ENCODE peak calls at places on chromosome 4, in ten cellular contexts. One of them, this sample, is unnamed.

GRCh38 chr4:147828361-147828760 is 96.5 kb downstream of the ARHGAP10 start:
- DNase-seq in stimulated activated CD8-positive, alpha-beta memory T cell treated with anti-CD3 and anti-CD28 coated beads, Interleukin-7, amount 100 ng/mL, for 1 hour: no peak
- DNase-seq in pons: no peak
- DNase-seq in nucleus accumbens: no peak
- DNase-seq in left ventricle myocardium inferior: no peak
- DNase-seq in ACHN: no peak
- DNase-seq in kidney: no peak
- DNase-seq in activated CD4-positive, CD25-positive, alpha-beta regulatory T cell: no peak
- DNase-seq in stimulated activated naive CD8-positive, alpha-beta T cell treated with anti-CD3 and anti-CD28 coated beads, Interleukin-15, Interleukin-2, amounts not matched to agents 100 U/mL and 50 U/mL, for 24 hours: no peak
- DNase-seq in stromal cell of bone marrow: no peak
- DNase-seq in this sample: no peak

GRCh38 chr4:3663791-3664190 is 102.4 kb upstream of the ADRA2C start:
- DNase-seq in stimulated activated CD8-positive, alpha-beta memory T cell treated with anti-CD3 and anti-CD28 coated beads, Interleukin-7, amount 100 ng/mL, for 1 hour: no peak
- DNase-seq in pons: no peak
- DNase-seq in nucleus accumbens: no peak
- DNase-seq in left ventricle myocardium inferior: no peak
- DNase-seq in ACHN: no peak
- DNase-seq in kidney: no peak
- DNase-seq in activated CD4-positive, CD25-positive, alpha-beta regulatory T cell: no peak
- DNase-seq in stimulated activated naive CD8-positive, alpha-beta T cell treated with anti-CD3 and anti-CD28 coated beads, Interleukin-15, Interleukin-2, amounts not matched to agents 100 U/mL and 50 U/mL, for 24 hours: no peak
- DNase-seq in stromal cell of bone marrow: no peak
- DNase-seq in this sample: no peak

GRCh38 chr4:153488006-153488718 is 22.0 kb downstream of the TMEM131L start:
- DNase-seq in stimulated activated CD8-positive, alpha-beta memory T cell treated with anti-CD3 and anti-CD28 coated beads, Interleukin-7, amount 100 ng/mL, for 1 hour: no peak
- DNase-seq in pons: no peak
- DNase-seq in nucleus accumbens: no peak
- DNase-seq in left ventricle myocardium inferior: no peak
- DNase-seq in ACHN: no peak
- DNase-seq in kidney: peak
- DNase-seq in activated CD4-positive, CD25-positive, alpha-beta regulatory T cell: peak
- DNase-seq in stimulated activated naive CD8-positive, alpha-beta T cell treated with anti-CD3 and anti-CD28 coated beads, Interleukin-15, Interleukin-2, amounts not matched to agents 100 U/mL and 50 U/mL, for 24 hours: peak
- DNase-seq in stromal cell of bone marrow: no peak
- DNase-seq in this sample: no peak

GRCh38 chr4:56424697-56425514 is 10.5 kb downstream of the PPAT start:
- DNase-seq in stimulated activated CD8-positive, alpha-beta memory T cell treated with anti-CD3 and anti-CD28 coated beads, Interleukin-7, amount 100 ng/mL, for 1 hour: no peak
- DNase-seq in pons: peak
- DNase-seq in nucleus accumbens: peak
- DNase-seq in left ventricle myocardium inferior: no peak
- DNase-seq in ACHN: no peak
- DNase-seq in kidney: no peak
- DNase-seq in activated CD4-positive, CD25-positive, alpha-beta regulatory T cell: peak
- DNase-seq in stimulated activated naive CD8-positive, alpha-beta T cell treated with anti-CD3 and anti-CD28 coated beads, Interleukin-15, Interleukin-2, amounts not matched to agents 100 U/mL and 50 U/mL, for 24 hours: peak
- DNase-seq in stromal cell of bone marrow: no peak
- DNase-seq in this sample: no peak

GRCh38 chr4:16779028-16779675 is 119.3 kb downstream of the LDB2 start:
- DNase-seq in stimulated activated CD8-positive, alpha-beta memory T cell treated with anti-CD3 and anti-CD28 coated beads, Interleukin-7, amount 100 ng/mL, for 1 hour: no peak
- DNase-seq in pons: no peak
- DNase-seq in nucleus accumbens: no peak
- DNase-seq in left ventricle myocardium inferior: no peak
- DNase-seq in ACHN: no peak
- DNase-seq in kidney: no peak
- DNase-seq in activated CD4-positive, CD25-positive, alpha-beta regulatory T cell: no peak
- DNase-seq in stimulated activated naive CD8-positive, alpha-beta T cell treated with anti-CD3 and anti-CD28 coated beads, Interleukin-15, Interleukin-2, amounts not matched to agents 100 U/mL and 50 U/mL, for 24 hours: no peak
- DNase-seq in stromal cell of bone marrow: peak
- DNase-seq in this sample: no peak

GRCh38 chr4:121408-122084 is 2.8 kb upstream of the ZNF718 start:
- DNase-seq in stimulated activated CD8-positive, alpha-beta memory T cell treated with anti-CD3 and anti-CD28 coated beads, Interleukin-7, amount 100 ng/mL, for 1 hour: no peak
- DNase-seq in pons: no peak
- DNase-seq in nucleus accumbens: no peak
- DNase-seq in left ventricle myocardium inferior: no peak
- DNase-seq in ACHN: no peak
- DNase-seq in kidney: no peak
- DNase-seq in activated CD4-positive, CD25-positive, alpha-beta regulatory T cell: no peak
- DNase-seq in stimulated activated naive CD8-positive, alpha-beta T cell treated with anti-CD3 and anti-CD28 coated beads, Interleukin-15, Interleukin-2, amounts not matched to agents 100 U/mL and 50 U/mL, for 24 hours: no peak
- DNase-seq in stromal cell of bone marrow: no peak
- DNase-seq in this sample: no peak

GRCh38 chr4:2416564-2417195 is 1.8 kb downstream of the ZFYVE28 start:
- DNase-seq in stimulated activated CD8-positive, alpha-beta memory T cell treated with anti-CD3 and anti-CD28 coated beads, Interleukin-7, amount 100 ng/mL, for 1 hour: no peak
- DNase-seq in pons: no peak
- DNase-seq in nucleus accumbens: no peak
- DNase-seq in left ventricle myocardium inferior: peak
- DNase-seq in ACHN: no peak
- DNase-seq in kidney: peak
- DNase-seq in activated CD4-positive, CD25-positive, alpha-beta regulatory T cell: no peak
- DNase-seq in stimulated activated naive CD8-positive, alpha-beta T cell treated with anti-CD3 and anti-CD28 coated beads, Interleukin-15, Interleukin-2, amounts not matched to agents 100 U/mL and 50 U/mL, for 24 hours: peak
- DNase-seq in stromal cell of bone marrow: no peak
- DNase-seq in this sample: no peak

GRCh38 chr4:3040447-3041191 is 33.7 kb downstream of the HTT-AS start:
- DNase-seq in stimulated activated CD8-positive, alpha-beta memory T cell treated with anti-CD3 and anti-CD28 coated beads, Interleukin-7, amount 100 ng/mL, for 1 hour: no peak
- DNase-seq in pons: no peak
- DNase-seq in nucleus accumbens: no peak
- DNase-seq in left ventricle myocardium inferior: no peak
- DNase-seq in ACHN: no peak
- DNase-seq in kidney: no peak
- DNase-seq in activated CD4-positive, CD25-positive, alpha-beta regulatory T cell: no peak
- DNase-seq in stimulated activated naive CD8-positive, alpha-beta T cell treated with anti-CD3 and anti-CD28 coated beads, Interleukin-15, Interleukin-2, amounts not matched to agents 100 U/mL and 50 U/mL, for 24 hours: no peak
- DNase-seq in stromal cell of bone marrow: no peak
- DNase-seq in this sample: no peak

This sample was measured in GM04503.